ENCODE peak calls at places on chromosomes 7 and 10, in five cellular contexts. C is AG10803, H is cardiac fibroblast, J is endodermal cell, R is GM06990. L is an unnamed sample.

GRCh38 chr10:33240931-33241330 is 93.5 kb downstream of the NRP1 start:
- DNase-seq in J (no peak), R (no peak), H (peak), C (peak), L (peak)

GRCh38 chr7:20576166-20576660 is 39.3 kb upstream of the ABCB5 start:
- DNase-seq in J (no peak), C (no peak), R (no peak), H (no peak), L (no peak)

GRCh38 chr7:121474301-121474673 is 78.2 kb upstream of the FAM3C start:
- DNase-seq in H (no peak), R (no peak), J (no peak), C (no peak), L (no peak)

GRCh38 chr7:30934225-30934624 is 22.6 kb downstream of the AQP1 start:
- DNase-seq in H (no peak), C (no peak), J (peak), R (no peak), L (no peak)

GRCh38 chr7:139568813-139569490 is 45.5 kb downstream of the CLEC2L start:
- DNase-seq in R (no peak), H (no peak), J (peak), C (no peak), L (no peak)

GRCh38 chr10:70578371-70578947 is 24.1 kb downstream of the PRF1 start:
- DNase-seq in H (peak), J (no peak), R (peak), C (peak), L (no peak)

GRCh38 chr7:150334108-150334507 is 7.3 kb downstream of the RARRES2 start:
- DNase-seq in J (no peak), R (no peak), H (no peak), C (no peak), L (no peak)

GRCh38 chr10:119734396-119735332 is 8.8 kb downstream of the INPP5F start:
- DNase-seq in R (no peak), C (peak), H (peak), J (no peak), L (peak)

GRCh38 chr7:150556521-150557138 is 10.6 kb upstream of the GIMAP4 start:
- DNase-seq in J (no peak), H (no peak), R (no peak), C (no peak), L (no peak)

GRCh38 chr7:149865437-149865836 is 8.3 kb upstream of the ATP6V0E2 start:
- DNase-seq in J (peak), R (no peak), C (no peak), H (peak), L (no peak)

GRCh38 chr7:79998343-79998742 is 136.3 kb upstream of the GNAI1 start:
- DNase-seq in H (no peak), C (no peak), J (no peak), R (no peak), L (no peak)

GRCh38 chr7:79741684-79742083 is 288.2 kb upstream of the MAGI2 start:
- DNase-seq in J (no peak), H (peak), C (no peak), R (no peak), L (no peak)

DNA sequence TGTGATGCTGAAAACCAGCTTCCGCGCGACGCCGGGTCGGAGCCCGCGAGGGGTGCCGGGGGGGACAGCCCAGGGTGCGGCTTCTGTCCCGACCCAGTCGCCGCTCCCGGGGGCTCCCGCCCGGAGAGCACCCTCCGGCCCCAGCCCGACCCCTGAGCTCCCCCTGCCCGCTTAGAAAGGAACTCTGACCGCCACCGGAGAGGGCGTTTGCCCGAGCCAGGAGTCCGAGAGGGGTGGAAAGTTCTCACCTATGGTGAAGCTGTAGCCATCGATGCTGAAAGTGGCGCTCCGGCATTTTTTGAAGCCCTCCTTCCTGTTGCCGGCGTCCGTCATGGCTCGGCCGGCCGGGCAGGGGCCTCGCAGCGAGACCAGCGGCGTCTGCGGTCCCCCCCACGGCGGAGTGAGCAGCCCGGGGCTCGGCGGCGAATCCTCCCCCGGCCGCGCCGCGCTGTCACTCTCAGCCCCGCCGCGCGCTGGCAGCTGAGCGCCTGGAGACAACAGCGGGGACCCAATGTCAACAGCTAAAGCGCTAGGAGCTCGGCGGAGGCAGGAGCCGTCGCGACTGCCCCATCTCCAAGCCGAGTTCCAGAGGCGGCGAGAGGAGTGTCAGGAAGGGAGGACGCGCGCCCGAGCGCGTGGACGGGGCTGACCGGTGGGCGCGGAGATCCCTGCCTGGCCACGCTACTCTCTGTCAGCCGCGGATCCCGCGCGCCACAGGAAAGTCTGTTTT is 191.6 kb downstream of the LSM5 start:
- DNase-seq in J (peak), R (no peak), H (no peak), C (no peak), L (no peak)
- TF ChIP-seq CTCF in J (peak), R (no peak), H (no peak), C (no peak), L (no peak)

DNA sequence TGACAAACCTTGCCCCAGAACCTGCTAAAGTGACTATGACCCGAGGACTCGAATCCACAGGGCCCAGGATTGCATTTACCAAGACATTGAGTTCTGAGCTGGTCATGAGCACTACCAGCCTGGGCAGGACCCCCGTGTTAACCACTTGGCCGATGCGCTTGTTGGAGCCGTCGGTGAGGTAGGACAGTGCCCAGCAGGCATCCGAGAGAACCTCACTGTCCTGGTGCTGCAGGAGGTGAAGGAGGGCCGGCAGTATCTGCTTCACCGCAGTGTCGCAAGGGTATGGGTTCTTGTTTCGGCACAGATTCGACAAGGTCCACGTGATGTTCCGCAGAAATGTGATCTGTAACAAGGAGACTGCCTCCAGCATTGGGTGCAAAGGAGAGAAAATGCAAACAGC is 19.7 kb downstream of the KPNA7 start:
- DNase-seq in C (no peak), H (no peak), R (no peak), J (no peak), L (no peak)
- TF ChIP-seq CTCF in C (no peak), H (no peak), R (no peak), J (no peak), L (no peak)

GRCh38 chr7:71511361-71511807 is 379.4 kb downstream of the GALNT17 start:
- DNase-seq in C (no peak), R (no peak), J (peak), H (no peak), L (no peak)
- TF ChIP-seq CTCF in C (peak), R (no peak), J (peak), H (no peak), L (no peak)

DNA sequence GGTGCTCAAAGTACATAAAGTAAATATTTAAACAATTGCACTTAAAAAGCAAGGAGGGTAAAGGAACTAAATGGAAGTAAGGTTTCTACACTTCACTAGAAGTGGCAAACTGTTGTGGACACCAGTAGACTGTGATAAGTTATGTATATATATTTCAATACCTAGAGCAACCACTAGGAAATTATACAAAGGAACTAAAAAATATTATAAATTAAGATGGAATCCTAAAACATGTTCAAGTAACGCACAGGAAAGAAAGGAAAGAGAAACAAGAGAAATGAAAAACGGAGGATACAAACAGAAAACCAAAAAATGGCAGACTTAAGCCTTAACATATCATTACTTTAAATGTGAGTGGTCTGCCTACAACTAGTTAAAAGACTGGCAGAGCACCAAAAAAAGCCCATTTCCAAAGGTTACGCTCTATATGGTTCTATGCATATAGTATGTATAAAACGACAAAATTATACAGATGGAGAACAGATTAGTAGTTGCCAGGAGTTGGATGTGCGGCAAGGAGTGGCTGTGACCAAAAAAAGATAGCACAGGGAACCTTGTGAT is 19.0 kb downstream of the VPS41 start:
- DNase-seq in H (no peak), R (no peak), J (no peak), C (no peak), L (no peak)
- TF ChIP-seq CTCF in H (peak), R (no peak), J (peak), C (peak), L (peak)

L was measured in HFFc6.